ENCODE peak calls at places on chromosomes 7 and 10, in nine cellular contexts. One of them, this sample, is unnamed.

GRCh38 chr10:122850705-122851640 is 5.3 kb upstream of the CUZD1 start:
- DNase-seq in mesothelial cell of epicardium: no peak
- DNase-seq in dorsolateral prefrontal cortex: no peak
- DNase-seq in WERI-Rb-1: no peak
- DNase-seq in progenitor cell of endocrine pancreas: no peak
- DNase-seq in nephron progenitor cell: no peak
- DNase-seq in astrocyte of the spinal cord: peak
- DNase-seq in GM10248: no peak
- DNase-seq in AG10803: no peak
- DNase-seq in this sample: peak

GRCh38 chr10:111784936-111785465 is 398.6 kb downstream of the GPAM start:
- DNase-seq in mesothelial cell of epicardium: no peak
- DNase-seq in dorsolateral prefrontal cortex: no peak
- DNase-seq in WERI-Rb-1: no peak
- DNase-seq in progenitor cell of endocrine pancreas: no peak
- DNase-seq in nephron progenitor cell: no peak
- DNase-seq in astrocyte of the spinal cord: no peak
- DNase-seq in GM10248: no peak
- DNase-seq in AG10803: no peak
- DNase-seq in this sample: no peak

GRCh38 chr7:47088329-47089067 is 493.4 kb downstream of the TNS3 start:
- DNase-seq in mesothelial cell of epicardium: peak
- DNase-seq in dorsolateral prefrontal cortex: peak
- DNase-seq in WERI-Rb-1: peak
- DNase-seq in progenitor cell of endocrine pancreas: peak
- DNase-seq in nephron progenitor cell: peak
- DNase-seq in astrocyte of the spinal cord: peak
- DNase-seq in GM10248: peak
- DNase-seq in AG10803: peak
- DNase-seq in this sample: peak

GRCh38 chr7:121137580-121137979 is 149.1 kb downstream of the CPED1 start:
- DNase-seq in mesothelial cell of epicardium: no peak
- DNase-seq in dorsolateral prefrontal cortex: no peak
- DNase-seq in WERI-Rb-1: no peak
- DNase-seq in progenitor cell of endocrine pancreas: no peak
- DNase-seq in nephron progenitor cell: no peak
- DNase-seq in astrocyte of the spinal cord: no peak
- DNase-seq in GM10248: no peak
- DNase-seq in AG10803: no peak
- DNase-seq in this sample: no peak

GRCh38 chr10:97483526-97483925 is 14.7 kb downstream of the MMS19 start:
- DNase-seq in mesothelial cell of epicardium: no peak
- DNase-seq in dorsolateral prefrontal cortex: no peak
- DNase-seq in WERI-Rb-1: no peak
- DNase-seq in progenitor cell of endocrine pancreas: no peak
- DNase-seq in nephron progenitor cell: no peak
- DNase-seq in astrocyte of the spinal cord: no peak
- DNase-seq in GM10248: no peak
- DNase-seq in AG10803: no peak
- DNase-seq in this sample: no peak

GRCh38 chr7:47582748-47583740 is 1.1 kb upstream of the TNS3 start:
- DNase-seq in mesothelial cell of epicardium: no peak
- DNase-seq in dorsolateral prefrontal cortex: no peak
- DNase-seq in WERI-Rb-1: no peak
- DNase-seq in progenitor cell of endocrine pancreas: no peak
- DNase-seq in nephron progenitor cell: no peak
- DNase-seq in astrocyte of the spinal cord: peak
- DNase-seq in GM10248: no peak
- DNase-seq in AG10803: peak
- DNase-seq in this sample: no peak

GRCh38 chr7:50446542-50446960 is 3.6 kb downstream of the FIGNL1 start:
- DNase-seq in mesothelial cell of epicardium: no peak
- DNase-seq in dorsolateral prefrontal cortex: no peak
- DNase-seq in WERI-Rb-1: no peak
- DNase-seq in progenitor cell of endocrine pancreas: no peak
- DNase-seq in nephron progenitor cell: no peak
- DNase-seq in astrocyte of the spinal cord: peak
- DNase-seq in GM10248: no peak
- DNase-seq in AG10803: peak
- DNase-seq in this sample: peak

GRCh38 chr7:22447759-22448158 is 52.2 kb downstream of the STEAP1B start:
- DNase-seq in mesothelial cell of epicardium: no peak
- DNase-seq in dorsolateral prefrontal cortex: no peak
- DNase-seq in WERI-Rb-1: no peak
- DNase-seq in progenitor cell of endocrine pancreas: no peak
- DNase-seq in nephron progenitor cell: no peak
- DNase-seq in astrocyte of the spinal cord: no peak
- DNase-seq in GM10248: peak
- DNase-seq in AG10803: no peak
- DNase-seq in this sample: no peak

GRCh38 chr10:17474595-17474994 is 20.2 kb upstream of the ST8SIA6 start:
- DNase-seq in mesothelial cell of epicardium: no peak
- DNase-seq in dorsolateral prefrontal cortex: no peak
- DNase-seq in WERI-Rb-1: no peak
- DNase-seq in progenitor cell of endocrine pancreas: no peak
- DNase-seq in nephron progenitor cell: no peak
- DNase-seq in astrocyte of the spinal cord: no peak
- DNase-seq in GM10248: no peak
- DNase-seq in AG10803: no peak
- DNase-seq in this sample: peak
- TF ChIP-seq CTCF in mesothelial cell of epicardium: no peak
- TF ChIP-seq CTCF in dorsolateral prefrontal cortex: no peak
- TF ChIP-seq CTCF in WERI-Rb-1: no peak
- TF ChIP-seq CTCF in progenitor cell of endocrine pancreas: peak
- TF ChIP-seq CTCF in nephron progenitor cell: no peak
- TF ChIP-seq CTCF in astrocyte of the spinal cord: no peak
- TF ChIP-seq CTCF in GM10248: no peak
- TF ChIP-seq CTCF in AG10803: no peak
- TF ChIP-seq CTCF in this sample: peak

DNA sequence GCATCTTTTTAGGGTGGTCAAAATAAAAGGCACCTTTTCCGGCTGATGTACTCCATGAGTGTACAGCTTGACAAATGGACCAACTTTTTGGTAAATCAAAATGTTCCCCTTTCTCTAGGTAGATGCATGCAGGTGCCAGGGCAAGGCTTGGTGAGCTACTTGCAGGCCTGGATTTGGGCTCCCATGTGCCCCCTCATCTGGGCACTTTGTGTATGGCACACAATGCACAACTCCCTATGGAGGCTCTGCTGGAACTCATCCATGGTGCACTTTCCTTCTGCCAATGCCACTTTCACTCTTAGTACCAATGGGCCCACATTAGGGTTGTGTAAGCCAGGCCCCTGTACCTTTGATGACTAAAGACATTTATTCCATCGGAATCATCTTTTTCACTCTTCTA is 300.8 kb downstream of the SDHAF3 start:
- DNase-seq in mesothelial cell of epicardium: no peak
- DNase-seq in dorsolateral prefrontal cortex: no peak
- DNase-seq in WERI-Rb-1: no peak
- DNase-seq in progenitor cell of endocrine pancreas: no peak
- DNase-seq in nephron progenitor cell: no peak
- DNase-seq in astrocyte of the spinal cord: no peak
- DNase-seq in GM10248: no peak
- DNase-seq in AG10803: no peak
- DNase-seq in this sample: peak
- TF ChIP-seq CTCF in mesothelial cell of epicardium: no peak
- TF ChIP-seq CTCF in dorsolateral prefrontal cortex: no peak
- TF ChIP-seq CTCF in WERI-Rb-1: peak
- TF ChIP-seq CTCF in progenitor cell of endocrine pancreas: no peak
- TF ChIP-seq CTCF in nephron progenitor cell: no peak
- TF ChIP-seq CTCF in astrocyte of the spinal cord: no peak
- TF ChIP-seq CTCF in GM10248: no peak
- TF ChIP-seq CTCF in AG10803: no peak
- TF ChIP-seq CTCF in this sample: no peak

DNA sequence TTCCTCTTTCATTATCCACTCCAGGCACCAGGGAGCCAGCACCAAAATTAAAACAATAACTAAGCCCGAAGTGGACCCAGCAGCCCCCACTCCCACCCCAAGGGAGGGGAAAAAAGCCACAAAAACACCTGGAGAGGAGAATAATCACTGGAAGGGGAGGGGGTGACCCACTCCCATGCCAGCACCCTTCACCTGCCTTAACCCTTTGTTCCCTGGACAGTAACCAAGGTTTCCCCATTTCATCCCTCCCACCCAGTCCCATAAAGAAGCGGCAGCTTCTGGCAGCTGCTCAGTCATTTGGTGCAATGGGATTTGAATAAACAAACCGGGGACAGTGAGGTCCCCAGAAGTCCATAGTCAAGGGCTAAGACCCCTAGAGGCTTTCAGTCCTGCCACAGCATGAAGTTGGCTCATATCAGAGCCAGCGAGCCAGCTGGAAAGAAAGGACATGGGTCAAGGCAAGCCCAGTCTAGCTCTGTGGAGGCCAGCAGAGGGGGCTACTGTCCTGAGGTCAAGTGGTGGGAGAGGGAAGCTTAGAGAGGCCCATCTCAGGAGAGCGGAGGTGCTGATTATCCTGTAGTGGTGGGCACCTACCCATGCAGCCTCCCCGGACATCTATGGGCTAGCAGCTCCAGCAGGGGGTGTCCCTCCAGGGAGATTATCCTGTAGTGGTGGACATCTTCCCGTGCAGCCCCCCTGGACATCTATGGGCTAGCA is 58.8 kb upstream of the LBX1 start:
- DNase-seq in mesothelial cell of epicardium: no peak
- DNase-seq in dorsolateral prefrontal cortex: peak
- DNase-seq in WERI-Rb-1: peak
- DNase-seq in progenitor cell of endocrine pancreas: no peak
- DNase-seq in nephron progenitor cell: peak
- DNase-seq in astrocyte of the spinal cord: no peak
- DNase-seq in GM10248: no peak
- DNase-seq in AG10803: no peak
- DNase-seq in this sample: peak
- TF ChIP-seq CTCF in mesothelial cell of epicardium: no peak
- TF ChIP-seq CTCF in dorsolateral prefrontal cortex: peak
- TF ChIP-seq CTCF in WERI-Rb-1: peak
- TF ChIP-seq CTCF in progenitor cell of endocrine pancreas: peak
- TF ChIP-seq CTCF in nephron progenitor cell: no peak
- TF ChIP-seq CTCF in astrocyte of the spinal cord: peak
- TF ChIP-seq CTCF in GM10248: peak
- TF ChIP-seq CTCF in AG10803: peak
- TF ChIP-seq CTCF in this sample: peak

GRCh38 chr10:21496285-21497176 is 29.0 kb downstream of the SKIDA1 start:
- DNase-seq in mesothelial cell of epicardium: peak
- DNase-seq in dorsolateral prefrontal cortex: peak
- DNase-seq in WERI-Rb-1: peak
- DNase-seq in progenitor cell of endocrine pancreas: peak
- DNase-seq in nephron progenitor cell: peak
- DNase-seq in astrocyte of the spinal cord: peak
- DNase-seq in GM10248: peak
- DNase-seq in AG10803: peak
- DNase-seq in this sample: peak
- TF ChIP-seq CTCF in mesothelial cell of epicardium: no peak
- TF ChIP-seq CTCF in dorsolateral prefrontal cortex: peak
- TF ChIP-seq CTCF in WERI-Rb-1: peak
- TF ChIP-seq CTCF in progenitor cell of endocrine pancreas: peak
- TF ChIP-seq CTCF in nephron progenitor cell: no peak
- TF ChIP-seq CTCF in astrocyte of the spinal cord: peak
- TF ChIP-seq CTCF in GM10248: peak
- TF ChIP-seq CTCF in AG10803: peak
- TF ChIP-seq CTCF in this sample: peak

This sample was measured in MCF 10A.